ENCODE peak calls at places on chromosomes 12 and 14, in five cellular contexts. One of them, this sample, is unnamed.

GRCh38 chr12:96711364-96711763 is 195.7 kb upstream of the NEDD1 start:
- DNase-seq in activated T-helper 9 cell treated with anti-CD3 and anti-CD28 coated beads, Interleukin-2, amount 50 U/mL, for 16 hours: no peak
- DNase-seq in T-helper 22 cell: no peak
- DNase-seq in T-helper 1 cell: no peak
- DNase-seq in CD8-positive, alpha-beta T cell: no peak
- DNase-seq in this sample: no peak

GRCh38 chr12:8996682-8997405 is 7.5 kb downstream of the KLRG1 start:
- DNase-seq in T-helper 1 cell: no peak
- DNase-seq in CD8-positive, alpha-beta T cell: peak
- DNase-seq in T-helper 22 cell: no peak
- DNase-seq in activated T-helper 9 cell treated with anti-CD3 and anti-CD28 coated beads, Interleukin-2, amount 50 U/mL, for 16 hours: no peak
- DNase-seq in this sample: no peak

GRCh38 chr14:86321151-86321550 is 791.2 kb downstream of the FLRT2 start:
- DNase-seq in T-helper 1 cell: no peak
- DNase-seq in CD8-positive, alpha-beta T cell: no peak
- DNase-seq in T-helper 22 cell: no peak
- DNase-seq in activated T-helper 9 cell treated with anti-CD3 and anti-CD28 coated beads, Interleukin-2, amount 50 U/mL, for 16 hours: no peak
- DNase-seq in this sample: no peak

GRCh38 chr14:53683229-53683628 is 273.4 kb downstream of the BMP4 start:
- DNase-seq in T-helper 22 cell: no peak
- DNase-seq in T-helper 1 cell: no peak
- DNase-seq in activated T-helper 9 cell treated with anti-CD3 and anti-CD28 coated beads, Interleukin-2, amount 50 U/mL, for 16 hours: no peak
- DNase-seq in CD8-positive, alpha-beta T cell: no peak
- DNase-seq in this sample: no peak

GRCh38 chr14:100187247-100187833 is 27.9 kb upstream of the DEGS2 start:
- DNase-seq in T-helper 1 cell: no peak
- DNase-seq in activated T-helper 9 cell treated with anti-CD3 and anti-CD28 coated beads, Interleukin-2, amount 50 U/mL, for 16 hours: no peak
- DNase-seq in T-helper 22 cell: no peak
- DNase-seq in CD8-positive, alpha-beta T cell: no peak
- DNase-seq in this sample: no peak

GRCh38 chr12:127773520-127773919 is 493.4 kb upstream of the TMEM132C start:
- DNase-seq in T-helper 22 cell: no peak
- DNase-seq in CD8-positive, alpha-beta T cell: no peak
- DNase-seq in activated T-helper 9 cell treated with anti-CD3 and anti-CD28 coated beads, Interleukin-2, amount 50 U/mL, for 16 hours: no peak
- DNase-seq in T-helper 1 cell: no peak
- DNase-seq in this sample: no peak

GRCh38 chr14:31241450-31242114 is 34.0 kb upstream of the HECTD1 start:
- DNase-seq in T-helper 22 cell: no peak
- DNase-seq in CD8-positive, alpha-beta T cell: no peak
- DNase-seq in T-helper 1 cell: no peak
- DNase-seq in activated T-helper 9 cell treated with anti-CD3 and anti-CD28 coated beads, Interleukin-2, amount 50 U/mL, for 16 hours: no peak
- DNase-seq in this sample: no peak

GRCh38 chr12:68001486-68002466 is 12.5 kb downstream of the IFNG-AS1 start:
- DNase-seq in T-helper 1 cell: no peak
- DNase-seq in T-helper 22 cell: no peak
- DNase-seq in activated T-helper 9 cell treated with anti-CD3 and anti-CD28 coated beads, Interleukin-2, amount 50 U/mL, for 16 hours: no peak
- DNase-seq in CD8-positive, alpha-beta T cell: no peak
- DNase-seq in this sample: no peak

GRCh38 chr14:101557811-101558738 is 3.2 kb upstream of the DIO3 start:
- DNase-seq in T-helper 22 cell: no peak
- DNase-seq in T-helper 1 cell: no peak
- DNase-seq in CD8-positive, alpha-beta T cell: no peak
- DNase-seq in activated T-helper 9 cell treated with anti-CD3 and anti-CD28 coated beads, Interleukin-2, amount 50 U/mL, for 16 hours: no peak
- DNase-seq in this sample: no peak

GRCh38 chr12:47734725-47735480 is 9.6 kb upstream of the ENDOU start:
- DNase-seq in T-helper 1 cell: no peak
- DNase-seq in activated T-helper 9 cell treated with anti-CD3 and anti-CD28 coated beads, Interleukin-2, amount 50 U/mL, for 16 hours: no peak
- DNase-seq in T-helper 22 cell: no peak
- DNase-seq in CD8-positive, alpha-beta T cell: no peak
- DNase-seq in this sample: no peak

GRCh38 chr12:80714055-80714454 is 2.7 kb upstream of the MYF5 start:
- DNase-seq in T-helper 22 cell: no peak
- DNase-seq in CD8-positive, alpha-beta T cell: no peak
- DNase-seq in T-helper 1 cell: no peak
- DNase-seq in activated T-helper 9 cell treated with anti-CD3 and anti-CD28 coated beads, Interleukin-2, amount 50 U/mL, for 16 hours: no peak
- DNase-seq in this sample: no peak

GRCh38 chr14:33271216-33271615 is 332.5 kb downstream of the NPAS3 start:
- DNase-seq in T-helper 1 cell: no peak
- DNase-seq in activated T-helper 9 cell treated with anti-CD3 and anti-CD28 coated beads, Interleukin-2, amount 50 U/mL, for 16 hours: no peak
- DNase-seq in T-helper 22 cell: no peak
- DNase-seq in CD8-positive, alpha-beta T cell: no peak
- DNase-seq in this sample: no peak

GRCh38 chr14:95409472-95410307 is 90.0 kb upstream of the CLMN start:
- DNase-seq in CD8-positive, alpha-beta T cell: no peak
- DNase-seq in T-helper 1 cell: no peak
- DNase-seq in activated T-helper 9 cell treated with anti-CD3 and anti-CD28 coated beads, Interleukin-2, amount 50 U/mL, for 16 hours: no peak
- DNase-seq in T-helper 22 cell: no peak
- DNase-seq in this sample: no peak

GRCh38 chr12:30997685-30998440 is 71.3 kb downstream of the TSPAN11 start:
- DNase-seq in T-helper 22 cell: no peak
- DNase-seq in activated T-helper 9 cell treated with anti-CD3 and anti-CD28 coated beads, Interleukin-2, amount 50 U/mL, for 16 hours: no peak
- DNase-seq in CD8-positive, alpha-beta T cell: no peak
- DNase-seq in T-helper 1 cell: no peak
- DNase-seq in this sample: no peak

GRCh38 chr14:103561381-103562134 is 899 bp downstream of the BAG5 start:
- DNase-seq in CD8-positive, alpha-beta T cell: peak
- DNase-seq in T-helper 22 cell: peak
- DNase-seq in T-helper 1 cell: peak
- DNase-seq in activated T-helper 9 cell treated with anti-CD3 and anti-CD28 coated beads, Interleukin-2, amount 50 U/mL, for 16 hours: no peak
- DNase-seq in this sample: no peak

GRCh38 chr12:132363661-132364347 is 34.4 kb upstream of the GALNT9 start:
- DNase-seq in T-helper 1 cell: no peak
- DNase-seq in T-helper 22 cell: no peak
- DNase-seq in CD8-positive, alpha-beta T cell: no peak
- DNase-seq in activated T-helper 9 cell treated with anti-CD3 and anti-CD28 coated beads, Interleukin-2, amount 50 U/mL, for 16 hours: no peak
- DNase-seq in this sample: no peak

GRCh38 chr14:92737619-92738188 is 10.7 kb downstream of the LGMN start:
- DNase-seq in CD8-positive, alpha-beta T cell: no peak
- DNase-seq in T-helper 1 cell: no peak
- DNase-seq in activated T-helper 9 cell treated with anti-CD3 and anti-CD28 coated beads, Interleukin-2, amount 50 U/mL, for 16 hours: no peak
- DNase-seq in T-helper 22 cell: no peak
- DNase-seq in this sample: no peak

GRCh38 chr12:4271433-4272013 is 2.0 kb upstream of the CCND2 start:
- DNase-seq in T-helper 1 cell: no peak
- DNase-seq in T-helper 22 cell: no peak
- DNase-seq in activated T-helper 9 cell treated with anti-CD3 and anti-CD28 coated beads, Interleukin-2, amount 50 U/mL, for 16 hours: peak
- DNase-seq in CD8-positive, alpha-beta T cell: peak
- DNase-seq in this sample: no peak

GRCh38 chr12:7989827-7990491 is 42.6 kb upstream of the FOXJ2 start:
- DNase-seq in T-helper 22 cell: peak
- DNase-seq in T-helper 1 cell: peak
- DNase-seq in activated T-helper 9 cell treated with anti-CD3 and anti-CD28 coated beads, Interleukin-2, amount 50 U/mL, for 16 hours: peak
- DNase-seq in CD8-positive, alpha-beta T cell: peak
- DNase-seq in this sample: peak

GRCh38 chr12:97022831-97023230 is 115.8 kb downstream of the NEDD1 start:
- DNase-seq in T-helper 22 cell: no peak
- DNase-seq in T-helper 1 cell: no peak
- DNase-seq in CD8-positive, alpha-beta T cell: no peak
- DNase-seq in activated T-helper 9 cell treated with anti-CD3 and anti-CD28 coated beads, Interleukin-2, amount 50 U/mL, for 16 hours: no peak
- DNase-seq in this sample: no peak

GRCh38 chr14:41506552-41506951 is 100.1 kb upstream of the LRFN5 start:
- DNase-seq in activated T-helper 9 cell treated with anti-CD3 and anti-CD28 coated beads, Interleukin-2, amount 50 U/mL, for 16 hours: no peak
- DNase-seq in CD8-positive, alpha-beta T cell: no peak
- DNase-seq in T-helper 1 cell: no peak
- DNase-seq in T-helper 22 cell: no peak
- DNase-seq in this sample: no peak

GRCh38 chr14:61019537-61019936 is 38.5 kb downstream of the SLC38A6 start:
- DNase-seq in T-helper 22 cell: no peak
- DNase-seq in CD8-positive, alpha-beta T cell: no peak
- DNase-seq in T-helper 1 cell: no peak
- DNase-seq in activated T-helper 9 cell treated with anti-CD3 and anti-CD28 coated beads, Interleukin-2, amount 50 U/mL, for 16 hours: no peak
- DNase-seq in this sample: no peak

GRCh38 chr14:38755036-38755435 is 348.0 kb downstream of the SEC23A start:
- DNase-seq in T-helper 22 cell: no peak
- DNase-seq in activated T-helper 9 cell treated with anti-CD3 and anti-CD28 coated beads, Interleukin-2, amount 50 U/mL, for 16 hours: no peak
- DNase-seq in T-helper 1 cell: no peak
- DNase-seq in CD8-positive, alpha-beta T cell: no peak
- DNase-seq in this sample: no peak

GRCh38 chr12:132812631-132813305 is 15.9 kb downstream of the GOLGA3 start:
- DNase-seq in CD8-positive, alpha-beta T cell: peak
- DNase-seq in T-helper 22 cell: no peak
- DNase-seq in activated T-helper 9 cell treated with anti-CD3 and anti-CD28 coated beads, Interleukin-2, amount 50 U/mL, for 16 hours: no peak
- DNase-seq in T-helper 1 cell: no peak
- DNase-seq in this sample: no peak

This sample was measured in T-cell.